ENCODE peak calls at places on chromosomes 2 and 18, in seven cellular contexts. D is H9, Q is PC-9, G is A549, P is vagina, X is endodermal cell, O is tibial artery. K is an unnamed sample.

GRCh38 chr2:17373041-17373440 is 145.2 kb downstream of the RAD51AP2 start:
- DNase-seq in X (no peak), D (no peak), Q (no peak), G (no peak), P (no peak), O (no peak), K (no peak)

GRCh38 chr18:46469186-46469915 is 187.7 kb downstream of the LOXHD1 start:
- DNase-seq in Q (peak; percentile 89), P (no peak), O (no peak), D (no peak), G (peak; percentile 13), X (peak; percentile 59), K (no peak)

GRCh38 chr2:78145395-78145996 is 623.3 kb upstream of the LRRTM4 start:
- DNase-seq in O (no peak), D (no peak), Q (no peak), X (no peak), P (no peak), G (no peak), K (no peak)

GRCh38 chr2:61220768-61221167 is 58.8 kb downstream of the C2orf74 start:
- DNase-seq in X (no peak), G (no peak), O (no peak), Q (no peak), D (no peak), P (no peak), K (no peak)

GRCh38 chr2:159292157-159292556 is 5.7 kb upstream of the WDSUB1 start:
- DNase-seq in G (no peak), O (no peak), P (no peak), D (peak; percentile 46), Q (no peak), X (peak; percentile 67), K (no peak)

GRCh38 chr2:138103156-138103555 is 138.9 kb downstream of the HNMT start:
- DNase-seq in O (no peak), Q (no peak), D (no peak), G (no peak), P (no peak), X (no peak), K (no peak)

GRCh38 chr2:179861777-179862117 is 335 bp upstream of the ZNF385B start:
- DNase-seq in O (no peak), P (no peak), D (no peak), G (no peak), Q (no peak), X (no peak), K (no peak)

GRCh38 chr18:68608861-68609465 is 105.9 kb downstream of the TMX3 start:
- DNase-seq in O (no peak), X (no peak), D (no peak), P (no peak), G (no peak), Q (no peak), K (no peak)

GRCh38 chr2:70977605-70978205 is 725 bp upstream of the ANKRD53 start:
- DNase-seq in Q (peak; percentile 64), X (no peak), G (no peak), P (peak; percentile 90), O (peak; percentile 74), D (no peak), K (no peak)

GRCh38 chr18:50879302-50880107 is 587 bp downstream of the ME2 start:
- DNase-seq in D (peak; percentile 39), P (no peak), X (peak; percentile 82), G (peak; percentile 38), O (peak; percentile 75), Q (peak; percentile 37), K (no peak)

GRCh38 chr2:43142921-43143438 is 83.4 kb downstream of the ZFP36L2 start:
- DNase-seq in X (no peak), Q (peak; percentile 37), G (peak; percentile 68), P (no peak), D (no peak), O (no peak), K (no peak)

GRCh38 chr2:31925517-31925916 is 85.3 kb downstream of the MEMO1 start:
- DNase-seq in D (no peak), G (no peak), P (no peak), Q (no peak), X (no peak), O (no peak), K (no peak)

GRCh38 chr2:74881626-74882298 is 47.8 kb downstream of the HK2 start:
- DNase-seq in D (no peak), G (no peak), O (no peak), X (peak; percentile 13), P (peak; percentile 65), Q (no peak), K (no peak)

GRCh38 chr18:13800505-13801259 is 23.3 kb upstream of the MC5R start:
- DNase-seq in D (peak; percentile 76), X (peak; percentile 90), P (no peak), O (peak; percentile 73), G (peak; percentile 73), Q (no peak), K (peak; percentile 62)

GRCh38 chr2:240463274-240463865 is 27.9 kb downstream of the GPC1 start:
- DNase-seq in X (peak; percentile 42), O (peak; percentile 67), D (peak; percentile 22), P (peak; percentile 86), G (no peak), Q (no peak), K (peak; percentile 13)

GRCh38 chr2:56263876-56264275 is 80.1 kb downstream of the CCDC85A start:
- DNase-seq in P (no peak), O (no peak), X (no peak), G (no peak), D (no peak), Q (no peak), K (no peak)

GRCh38 chr2:96356889-96357288 is 21.3 kb downstream of the NCAPH start:
- DNase-seq in Q (no peak), X (no peak), D (no peak), O (no peak), P (no peak), G (no peak), K (peak; percentile 36)

GRCh38 chr2:219254590-219255219 is 987 bp upstream of the TUBA4A start:
- DNase-seq in Q (no peak), O (no peak), X (no peak), D (no peak), P (no peak), G (no peak), K (no peak)

GRCh38 chr2:120820885-120821279 is 85.2 kb downstream of the GLI2 start:
- DNase-seq in D (no peak), G (no peak), P (no peak), O (peak; percentile 63), X (peak; percentile 69), Q (no peak), K (no peak)

DNA sequence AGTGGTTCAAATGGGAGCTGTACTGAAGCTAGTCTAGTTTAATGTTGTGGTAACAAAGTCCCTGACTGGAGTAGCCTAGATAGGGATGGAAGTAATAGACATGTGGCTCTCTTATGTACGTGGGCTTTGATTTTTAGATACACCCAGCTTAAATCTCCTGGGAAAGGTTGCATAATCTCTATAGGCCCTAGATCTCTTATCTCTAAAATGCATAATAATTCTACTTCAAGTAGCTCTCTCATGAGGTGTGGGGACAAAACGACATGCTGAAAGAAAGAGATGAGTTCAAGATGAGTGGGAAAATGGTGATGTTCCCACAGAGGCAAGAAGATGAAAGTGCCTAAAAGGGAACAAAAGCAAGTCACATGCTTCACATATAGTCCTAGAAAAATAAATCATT is 148.5 kb upstream of the ITGA4 start:
- DNase-seq in D (no peak), G (no peak), X (no peak), O (no peak), Q (no peak), P (no peak), K (no peak)
- H3K4me1 ChIP-seq in D (no peaks in the 10 kb centered on the region), G (peaks cover 6% of the 10 kb centered on the region), X (no peaks in the 10 kb centered on the region), O (no peaks in the 10 kb centered on the region), Q (peaks cover 6% of the 10 kb centered on the region), P (peaks cover 13% of the 10 kb centered on the region), K (peaks cover 26% of the 10 kb centered on the region)

GRCh38 chr2:238975408-238975807 is 127.5 kb downstream of the TWIST2 start:
- DNase-seq in D (no peak), G (no peak), X (no peak), O (no peak), P (no peak), Q (no peak), K (no peak)

GRCh38 chr2:238973038-238973772 is 125.3 kb downstream of the TWIST2 start:
- DNase-seq in P (no peak), Q (no peak), G (no peak), D (no peak), X (no peak), O (peak; percentile 50), K (no peak)

GRCh38 chr2:238972146-238972445 is 124.2 kb downstream of the TWIST2 start:
- DNase-seq in X (no peak), P (no peak), O (peak; percentile 58), Q (no peak), G (no peak), D (no peak), K (no peak)

GRCh38 chr2:238974510-238975166 is 126.8 kb downstream of the TWIST2 start:
- DNase-seq in X (peak; percentile 80), Q (no peak), P (no peak), D (peak; percentile 73), G (peak; percentile 80), O (peak; percentile 68), K (no peak)

DNA sequence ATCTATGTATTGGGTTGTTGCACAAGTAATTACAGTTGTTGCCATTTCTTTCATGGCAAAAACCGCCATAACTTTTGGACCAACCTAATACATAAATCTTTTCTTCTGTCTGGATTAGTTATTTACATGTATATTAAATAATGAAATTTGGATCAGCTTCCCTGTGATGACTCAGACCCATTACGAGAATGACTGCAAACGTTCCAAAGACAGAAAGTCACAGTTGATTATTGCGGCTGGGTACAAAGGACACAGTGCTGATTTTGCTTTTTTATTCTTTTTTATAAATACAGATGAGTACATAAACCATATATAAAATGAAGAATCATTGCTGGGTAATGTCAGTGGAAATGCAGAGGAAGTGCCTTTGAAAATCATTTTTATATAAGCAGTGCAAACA is 126.2 kb downstream of the TWIST2 start:
- DNase-seq in Q (no peak), G (no peak), P (no peak), X (no peak), D (no peak), O (no peak), K (no peak)
- H3K27ac ChIP-seq in Q (no peak overlapping the region), G (peak overlapping the region; percentile 22), P (peak overlapping the region; percentile 58), X (no peak overlapping the region), D (no peak overlapping the region), O (no peak overlapping the region), K (no peak overlapping the region)

DNA sequence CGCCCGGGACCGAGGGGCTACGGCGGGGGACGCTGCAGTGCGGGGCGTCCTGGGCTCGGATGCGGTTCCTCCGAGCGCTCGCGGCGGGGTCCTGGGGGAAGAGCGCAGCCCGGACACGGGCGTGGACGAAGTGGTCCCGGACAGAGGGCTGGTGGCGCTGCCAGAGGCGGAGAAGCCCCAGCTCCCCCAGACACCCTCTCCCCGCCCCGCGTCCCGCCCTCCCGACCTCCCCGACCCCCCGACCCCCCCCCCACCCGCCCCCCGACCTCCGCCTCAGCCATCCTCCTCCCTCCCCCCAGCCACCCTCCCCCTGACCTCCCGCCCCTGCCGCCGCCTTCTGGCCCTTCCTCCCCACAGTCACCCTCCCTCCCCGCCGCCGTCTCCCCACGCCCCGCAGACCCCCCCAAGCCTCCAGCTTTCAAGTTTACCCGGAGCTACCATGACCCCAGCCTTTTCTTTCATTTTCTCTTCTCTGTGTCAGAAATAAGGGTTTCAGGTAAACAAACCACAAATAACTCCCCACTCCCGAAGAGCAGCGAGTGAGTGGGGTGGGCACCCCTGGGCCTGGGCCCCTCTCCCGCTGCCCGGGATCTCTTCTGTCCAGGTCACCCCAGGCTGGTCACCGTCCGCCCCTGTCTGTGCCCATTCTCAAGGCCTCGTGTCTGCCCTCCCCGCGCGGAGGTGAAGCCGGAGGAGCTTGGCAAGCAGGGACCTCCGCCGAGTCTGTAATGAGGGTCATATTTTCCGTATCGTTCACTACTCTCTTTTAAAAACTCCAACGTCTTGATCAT is 5.1 kb downstream of the NFATC1 start:
- DNase-seq in G (no peak), D (no peak), P (no peak), X (no peak), Q (no peak), O (no peak), K (peak; percentile 16)
- H3K4me1 ChIP-seq in G (no peaks in the 10 kb centered on the region), D (no peaks in the 10 kb centered on the region), P (peaks cover 51% of the 10 kb centered on the region), X (no peaks in the 10 kb centered on the region), Q (peaks cover 10% of the 10 kb centered on the region), O (peaks cover 52% of the 10 kb centered on the region), K (peaks cover 74% of the 10 kb centered on the region)

GRCh38 chr2:6820903-6821584 is 44.7 kb downstream of the CMPK2 start:
- DNase-seq in G (no peak), O (no peak), P (no peak), D (no peak), Q (no peak), X (no peak), K (no peak)
- H3K27ac ChIP-seq in G (no peak overlapping the region), O (no peak overlapping the region), P (no peak overlapping the region), D (no peak overlapping the region), Q (no peak overlapping the region), X (no peak overlapping the region), K (peak overlapping the region; percentile 47)

K was measured in left ventricle myocardium inferior.